ENCODE peak calls at places on chromosomes 13 and 19, in ten cellular contexts. O, C, J, Q, E, V, D, H, P and I are unnamed samples.

GRCh38 chr13:77584111-77584510 is 48.6 kb downstream of the SCEL start:
- DNase-seq in D (no peak), O (no peak), C (peak; percentile 77), J (no peak), E (no peak), P (peak; percentile 88), V (no peak), Q (no peak), H (no peak), I (no peak)

GRCh38 chr19:11421607-11422098 is 2.5 kb upstream of the RGL3 start:
- DNase-seq in C (peak; percentile 25), J (peak; percentile 75), V (peak; percentile 48), E (no peak), D (peak; percentile 32), O (peak; percentile 59), P (no peak), Q (no peak), H (peak; percentile 94), I (peak; percentile 62)

GRCh38 chr13:77506874-77507273 is 28.6 kb upstream of the SCEL start:
- DNase-seq in Q (no peak), C (no peak), E (peak; percentile 28), J (no peak), H (no peak), P (no peak), V (no peak), O (no peak), D (no peak), I (no peak)

GRCh38 chr19:57682226-57682766 is 519 bp downstream of the ZNF551 start:
- DNase-seq in C (no peak), P (no peak), D (no peak), V (no peak), O (no peak), J (no peak), Q (no peak), E (peak; percentile 14), H (no peak), I (no peak)

GRCh38 chr13:44726214-44726613 is 150.1 kb upstream of the TSC22D1 start:
- DNase-seq in H (no peak), J (no peak), E (peak; percentile 73), D (no peak), P (no peak), Q (no peak), O (no peak), V (no peak), C (peak; percentile 85), I (no peak)

GRCh38 chr13:48888613-48889012 is 87.1 kb upstream of the FNDC3A start:
- DNase-seq in P (peak; percentile 2), E (no peak), C (no peak), O (no peak), D (no peak), J (no peak), Q (no peak), H (no peak), V (no peak), I (no peak)

GRCh38 chr19:46218160-46218559 is 11.4 kb upstream of the IGFL1 start:
- DNase-seq in J (peak; percentile 86), C (peak; percentile 72), V (peak; percentile 24), D (no peak), H (peak; percentile 88), P (no peak), Q (no peak), E (peak; percentile 39), O (no peak), I (no peak)

GRCh38 chr13:41054212-41054877 is 7.0 kb upstream of the WBP4 start:
- DNase-seq in P (no peak), V (no peak), H (peak; percentile 63), Q (peak; percentile 69), C (peak; percentile 65), E (peak; percentile 78), O (no peak), D (no peak), J (peak; percentile 12), I (no peak)

GRCh38 chr19:8148410-8149231 is 771 bp downstream of the FBN3 start:
- DNase-seq in V (no peak), C (no peak), E (no peak), J (peak; percentile 76), H (peak; percentile 97), D (peak; percentile 86), Q (no peak), P (no peak), O (no peak), I (no peak)

GRCh38 chr19:7478173-7478842 is 10.5 kb downstream of the PEX11G start:
- DNase-seq in H (no peak), V (no peak), J (no peak), Q (no peak), P (no peak), D (no peak), E (no peak), C (no peak), O (no peak), I (no peak)

GRCh38 chr19:46861691-46862503 is 1.1 kb downstream of the ARHGAP35 start:
- DNase-seq in C (peak; percentile 50), J (peak; percentile 30), H (peak; percentile 43), D (peak; percentile 39), Q (peak; percentile 28), O (no peak), P (peak; percentile 88), E (no peak), V (peak; percentile 27), I (peak; percentile 54)

GRCh38 chr19:46015961-46016425 is 6.9 kb downstream of the PGLYRP1 start:
- DNase-seq in C (no peak), O (no peak), H (peak; percentile 56), V (no peak), P (no peak), E (no peak), J (peak; percentile 38), D (no peak), Q (no peak), I (no peak)

GRCh38 chr13:46492946-46493345 is 60.0 kb upstream of the LRCH1 start:
- DNase-seq in H (peak; percentile 77), Q (peak; percentile 37), P (no peak), V (no peak), O (no peak), D (no peak), E (peak; percentile 71), C (peak; percentile 54), J (peak; percentile 14), I (no peak)

GRCh38 chr13:106507560-106508274 is 27.7 kb downstream of the EFNB2 start:
- DNase-seq in V (no peak), E (peak; percentile 99), J (no peak), H (peak; percentile 48), Q (peak; percentile 96), C (peak; percentile 95), P (no peak), D (no peak), O (no peak), I (peak; percentile 84)

GRCh38 chr19:8050274-8051096 is 2.1 kb upstream of the CCL25 start:
- DNase-seq in C (peak; percentile 36), E (peak; percentile 74), O (peak; percentile 83), V (peak; percentile 66), P (peak; percentile 95), Q (peak; percentile 99), D (peak; percentile 73), H (peak; percentile 100), J (peak; percentile 99), I (peak; percentile 81)

GRCh38 chr13:81406022-81406421 is 1065.1 kb upstream of the SPRY2 start:
- DNase-seq in H (no peak), D (no peak), O (no peak), Q (no peak), V (no peak), J (no peak), C (no peak), P (no peak), E (no peak), I (no peak)

GRCh38 chr19:49556412-49557398 is 23.7 kb downstream of the NOSIP start:
- DNase-seq in J (no peak), O (no peak), V (peak; percentile 91), D (no peak), P (no peak), Q (no peak), C (no peak), H (peak; percentile 94), E (no peak), I (no peak)

GRCh38 chr13:110444226-110444653 is 117.3 kb downstream of the RAB20 start:
- DNase-seq in O (peak; percentile 31), D (peak; percentile 60), J (no peak), E (peak; percentile 89), C (peak; percentile 29), Q (no peak), V (no peak), P (peak; percentile 77), H (no peak), I (no peak)
- TF ChIP-seq CTCF in O (peak; percentile 54), D (peak; percentile 50), J (no peak), E (peak; percentile 74), C (peak; percentile 30), Q (no peak), V (no peak), P (no peak), H (no peak), I (no peak)

GRCh38 chr19:17391371-17392151 is 2.4 kb downstream of the CCDC194 start:
- DNase-seq in D (no peak), V (no peak), E (no peak), P (no peak), J (no peak), Q (peak; percentile 93), O (no peak), H (peak; percentile 49), C (no peak), I (no peak)
- TF ChIP-seq CTCF in D (no peak), V (no peak), E (no peak), P (no peak), J (no peak), Q (no peak), O (peak; percentile 37), H (no peak), C (no peak), I (peak; percentile 70)

GRCh38 chr13:102394158-102395053 is 7.4 kb downstream of the FGF14 start:
- DNase-seq in P (peak; percentile 98), J (peak; percentile 99), E (peak; percentile 87), H (peak; percentile 98), C (peak; percentile 72), V (peak; percentile 97), O (peak; percentile 96), Q (peak; percentile 97), D (peak; percentile 89), I (peak; percentile 87)
- TF ChIP-seq CTCF in P (no peak), J (no peak), E (peak; percentile 33), H (peak; percentile 33), C (peak; percentile 20), V (no peak), O (peak; percentile 34), Q (peak; percentile 7), D (no peak), I (peak; percentile 58)

DNA sequence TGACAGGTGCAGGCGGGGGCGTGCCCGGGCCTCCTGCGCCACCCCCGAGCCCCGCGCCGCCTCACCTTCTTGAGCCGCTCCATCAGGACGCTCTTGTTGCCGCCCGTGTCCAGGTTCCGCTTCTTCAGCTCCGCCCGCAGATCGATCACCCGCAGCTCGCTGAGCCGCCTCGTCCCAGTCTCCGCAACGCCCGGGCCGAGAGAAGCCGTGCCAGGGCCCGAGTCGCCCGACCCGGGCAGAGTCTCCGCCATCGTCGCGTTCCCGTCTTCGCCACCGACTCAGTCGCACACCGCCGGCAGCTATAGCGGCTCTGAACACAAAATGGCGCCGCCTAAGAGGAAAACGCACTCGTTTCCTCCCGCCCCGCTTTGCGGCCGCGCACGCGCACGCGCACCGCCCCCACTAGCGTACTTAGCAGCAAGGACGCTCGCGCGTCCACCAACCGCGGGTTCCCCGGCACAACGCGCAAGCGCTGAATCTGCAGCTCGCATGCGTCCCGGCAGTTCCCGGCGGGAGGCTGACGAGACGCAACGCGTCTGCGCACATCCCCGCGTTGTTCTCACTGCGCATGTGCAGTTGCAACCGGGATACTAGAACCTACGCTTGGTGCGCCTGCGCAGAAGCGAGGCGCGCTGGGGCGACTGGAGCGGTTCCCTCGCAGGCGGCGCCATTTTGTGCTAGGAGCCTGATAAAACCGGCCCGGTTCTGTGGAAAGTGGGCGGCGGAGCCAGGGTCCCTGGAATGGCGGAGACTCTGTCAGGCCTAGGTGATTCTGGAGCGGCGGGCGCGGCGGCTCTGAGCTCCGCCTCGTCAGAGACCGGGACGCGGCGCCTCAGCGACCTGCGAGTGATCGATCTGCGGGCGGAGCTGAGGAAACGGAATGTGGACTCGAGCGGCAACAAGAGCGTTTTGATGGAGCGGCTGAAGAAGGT is at the start of the genes SAFB and SAFB2:
- DNase-seq in J (peak; percentile 99), C (peak; percentile 100), O (peak; percentile 99), H (peak; percentile 99), E (peak; percentile 100), P (peak; percentile 100), D (peak; percentile 99), Q (peak; percentile 99), V (peak; percentile 100), I (peak; percentile 97)
- TF ChIP-seq CTCF in J (no peak), C (no peak), O (no peak), H (no peak), E (no peak), P (no peak), D (no peak), Q (no peak), V (no peak), I (no peak)